ENCODE peak calls at places on chromosomes 12 and 14, in ten cellular contexts. N is lower lobe of right lung, B is upper lobe of right lung, U is WERI-Rb-1, J is substantia nigra, O is GM23248, E is fibroblast of lung, Q is transverse colon, I is neuronal stem cell, A is heart right ventricle. S is an unnamed sample.

GRCh38 chr14:67674480-67675218 is at the start of gene VTI1B:
- DNase-seq in N (peak), B (peak), U (peak), J (peak), O (peak), E (peak), Q (peak), I (peak), A (peak), S (peak)

GRCh38 chr12:127966331-127966730 is 300.6 kb upstream of the TMEM132C start:
- DNase-seq in N (no peak), B (no peak), U (no peak), J (no peak), O (no peak), E (no peak), Q (no peak), I (no peak), A (no peak), S (no peak)

GRCh38 chr12:4169522-4169921 is 104.0 kb upstream of the CCND2 start:
- DNase-seq in N (no peak), B (no peak), U (no peak), J (no peak), O (no peak), E (no peak), Q (no peak), I (no peak), A (no peak), S (no peak)

GRCh38 chr12:66482880-66483279 is 180.6 kb downstream of the HELB start:
- DNase-seq in N (no peak), B (no peak), U (no peak), J (no peak), O (no peak), E (no peak), Q (no peak), I (no peak), A (no peak), S (no peak)

GRCh38 chr14:24463806-24464785 is 21.5 kb upstream of the SDR39U1 start:
- DNase-seq in N (no peak), B (no peak), U (no peak), J (no peak), O (no peak), E (no peak), Q (no peak), I (no peak), A (no peak), S (no peak)

GRCh38 chr12:8453796-8454195 is 2.0 kb upstream of the CLEC6A start:
- DNase-seq in N (no peak), B (no peak), U (no peak), J (no peak), O (no peak), E (no peak), Q (no peak), I (no peak), A (no peak), S (no peak)

GRCh38 chr14:95307402-95308041 is 12.2 kb downstream of the CLMN start:
- DNase-seq in N (peak), B (peak), U (no peak), J (no peak), O (no peak), E (peak), Q (no peak), I (no peak), A (no peak), S (no peak)

GRCh38 chr12:121430821-121431415 is 31.0 kb downstream of the RNF34 start:
- DNase-seq in N (no peak), B (no peak), U (no peak), J (no peak), O (no peak), E (no peak), Q (no peak), I (no peak), A (no peak), S (no peak)

GRCh38 chr12:39427360-39427808 is 15.5 kb downstream of the KIF21A start:
- DNase-seq in N (no peak), B (no peak), U (no peak), J (no peak), O (no peak), E (peak), Q (no peak), I (no peak), A (no peak), S (no peak)

GRCh38 chr14:73245401-73246325 is 8.4 kb downstream of the PAPLN start:
- DNase-seq in N (peak), B (peak), U (no peak), J (no peak), O (no peak), E (no peak), Q (peak), I (no peak), A (peak), S (peak)

GRCh38 chr12:7197846-7198245 is 8.4 kb downstream of the PEX5 start:
- DNase-seq in N (no peak), B (no peak), U (no peak), J (no peak), O (no peak), E (no peak), Q (no peak), I (no peak), A (no peak), S (no peak)

GRCh38 chr12:103075848-103076247 is 118.4 kb downstream of the ASCL1 start:
- DNase-seq in N (no peak), B (no peak), U (no peak), J (no peak), O (no peak), E (no peak), Q (no peak), I (no peak), A (no peak), S (no peak)

GRCh38 chr14:100577321-100577985 is 9.8 kb downstream of the BEGAIN start:
- DNase-seq in N (peak), B (peak), U (no peak), J (no peak), O (no peak), E (no peak), Q (no peak), I (no peak), A (no peak), S (peak)

GRCh38 chr12:123163227-123163626 is 12.3 kb upstream of the PITPNM2 start:
- DNase-seq in N (no peak), B (no peak), U (no peak), J (no peak), O (no peak), E (no peak), Q (no peak), I (no peak), A (no peak), S (no peak)

GRCh38 chr12:7046383-7047143 is 14.0 kb upstream of the C1S start:
- DNase-seq in N (no peak), B (no peak), U (no peak), J (no peak), O (no peak), E (no peak), Q (no peak), I (no peak), A (no peak), S (no peak)

GRCh38 chr12:66149702-66150398 is 19.3 kb upstream of the LLPH start:
- DNase-seq in N (peak), B (no peak), U (no peak), J (no peak), O (no peak), E (no peak), Q (peak), I (no peak), A (no peak), S (no peak)

GRCh38 chr12:32336261-32336660 is 63.1 kb upstream of the FGD4 start:
- DNase-seq in N (no peak), B (no peak), U (no peak), J (no peak), O (peak), E (peak), Q (no peak), I (no peak), A (no peak), S (no peak)

GRCh38 chr14:61588419-61588901 is 106.9 kb upstream of the HIF1A start:
- DNase-seq in N (no peak), B (no peak), U (no peak), J (no peak), O (peak), E (peak), Q (no peak), I (no peak), A (no peak), S (no peak)

GRCh38 chr14:65650843-65651242 is 238.3 kb downstream of the FUT8 start:
- DNase-seq in N (no peak), B (no peak), U (no peak), J (no peak), O (no peak), E (no peak), Q (no peak), I (no peak), A (no peak), S (no peak)

GRCh38 chr12:57027011-57027804 is 10.9 kb upstream of the TAC3 start:
- DNase-seq in N (no peak), B (no peak), U (peak), J (no peak), O (no peak), E (no peak), Q (no peak), I (no peak), A (no peak), S (no peak)

GRCh38 chr12:56216461-56216860 is 5.3 kb downstream of the RNF41 start:
- DNase-seq in N (no peak), B (no peak), U (no peak), J (no peak), O (no peak), E (no peak), Q (no peak), I (no peak), A (no peak), S (no peak)

GRCh38 chr12:103676863-103677262 is 89.8 kb downstream of the STAB2 start:
- DNase-seq in N (no peak), B (no peak), U (no peak), J (no peak), O (no peak), E (no peak), Q (peak), I (no peak), A (no peak), S (no peak)

GRCh38 chr14:71472281-71472960 is 459.8 kb upstream of the RGS6 start:
- DNase-seq in N (no peak), B (no peak), U (no peak), J (no peak), O (peak), E (peak), Q (no peak), I (no peak), A (no peak), S (no peak)

GRCh38 chr12:54012631-54013398 is 4.0 kb downstream of the HOXC8 start:
- DNase-seq in N (no peak), B (no peak), U (no peak), J (no peak), O (no peak), E (no peak), Q (no peak), I (no peak), A (no peak), S (peak)

GRCh38 chr14:105839425-105840265 is 313.3 kb downstream of the TMEM121 start:
- DNase-seq in N (no peak), B (peak), U (no peak), J (no peak), O (no peak), E (no peak), Q (no peak), I (no peak), A (no peak), S (no peak)

GRCh38 chr14:75322746-75323145 is 44.1 kb downstream of the FOS start:
- DNase-seq in N (no peak), B (no peak), U (no peak), J (no peak), O (no peak), E (no peak), Q (no peak), I (no peak), A (no peak), S (no peak)

GRCh38 chr14:54686219-54686870 is 119.4 kb downstream of the SAMD4A start:
- DNase-seq in N (no peak), B (no peak), U (no peak), J (no peak), O (peak), E (peak), Q (no peak), I (no peak), A (peak), S (peak)

GRCh38 chr14:50110323-50111037 is 5.9 kb downstream of the VCPKMT start:
- DNase-seq in N (no peak), B (no peak), U (no peak), J (no peak), O (no peak), E (no peak), Q (no peak), I (no peak), A (no peak), S (no peak)

GRCh38 chr14:50109342-50109741 is 7.0 kb downstream of the VCPKMT start:
- DNase-seq in N (no peak), B (no peak), U (no peak), J (no peak), O (peak), E (peak), Q (no peak), I (no peak), A (no peak), S (no peak)

GRCh38 chr14:50103558-50103957 is 12.8 kb downstream of the VCPKMT start:
- DNase-seq in N (no peak), B (no peak), U (no peak), J (no peak), O (no peak), E (peak), Q (no peak), I (no peak), A (no peak), S (no peak)

GRCh38 chr14:50106178-50106577 is 10.2 kb downstream of the VCPKMT start:
- DNase-seq in N (no peak), B (no peak), U (no peak), J (no peak), O (peak), E (no peak), Q (no peak), I (no peak), A (no peak), S (no peak)

DNA sequence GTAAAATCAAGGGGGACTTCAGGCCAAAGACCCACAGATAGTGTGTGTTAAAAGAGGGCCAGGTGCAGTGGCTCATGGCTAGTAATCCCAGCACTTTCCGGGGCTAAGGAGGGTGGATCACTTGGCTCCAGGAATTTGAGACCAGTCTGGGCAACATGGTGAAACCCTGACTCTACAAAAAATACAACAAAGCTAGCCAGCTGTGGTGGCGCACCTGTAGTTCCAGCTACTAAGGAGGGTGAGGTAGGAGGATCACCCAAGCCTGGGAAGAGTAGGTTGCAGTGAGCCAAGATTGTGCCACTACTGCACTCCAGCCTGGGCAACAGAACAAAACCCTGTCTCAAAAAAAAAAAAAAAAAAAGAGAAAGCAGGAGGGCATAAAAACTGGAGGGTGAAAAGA is 8.5 kb downstream of the VCPKMT start:
- DNase-seq in N (no peak), B (no peak), U (no peak), J (no peak), O (no peak), E (no peak), Q (no peak), I (no peak), A (no peak), S (no peak)
- H3K27ac ChIP-seq in N (peak), B (peak), U (no peak), J (no peak), O (no peak), E (no peak), Q (no peak), I (no peak), A (no peak), S (no peak)

GRCh38 chr12:108635997-108636808 is 2.5 kb upstream of the SELPLG start:
- DNase-seq in N (no peak), B (no peak), U (no peak), J (no peak), O (no peak), E (no peak), Q (no peak), I (no peak), A (no peak), S (no peak)
- H3K27ac ChIP-seq in N (peak), B (peak), U (peak), J (no peak), O (no peak), E (no peak), Q (peak), I (no peak), A (no peak), S (no peak)

DNA sequence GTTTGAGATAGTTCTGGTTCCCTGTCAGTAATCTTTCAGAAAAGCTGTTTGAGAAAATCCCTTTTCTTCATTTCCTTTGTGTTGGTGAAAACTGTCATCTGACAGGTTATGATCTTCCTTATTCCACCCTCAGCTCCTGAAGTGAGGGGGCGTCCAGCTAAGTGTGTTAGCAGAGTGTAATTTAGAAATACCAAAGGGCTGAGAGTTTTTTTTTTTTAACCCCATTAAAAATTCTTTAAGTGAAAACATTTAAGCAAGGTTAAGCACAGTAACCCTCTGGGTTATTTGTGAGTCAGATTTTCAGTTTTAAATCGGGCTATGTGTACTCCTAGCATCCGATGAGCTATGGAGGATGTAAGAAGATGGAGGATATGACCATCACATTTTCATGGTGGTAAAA is 196.9 kb upstream of the PRICKLE1 start:
- DNase-seq in N (no peak), B (no peak), U (no peak), J (no peak), O (peak), E (no peak), Q (no peak), I (no peak), A (no peak), S (no peak)
- H3K27ac ChIP-seq in N (no peak), B (no peak), U (no peak), J (no peak), O (no peak), E (no peak), Q (no peak), I (no peak), A (no peak), S (no peak)

DNA sequence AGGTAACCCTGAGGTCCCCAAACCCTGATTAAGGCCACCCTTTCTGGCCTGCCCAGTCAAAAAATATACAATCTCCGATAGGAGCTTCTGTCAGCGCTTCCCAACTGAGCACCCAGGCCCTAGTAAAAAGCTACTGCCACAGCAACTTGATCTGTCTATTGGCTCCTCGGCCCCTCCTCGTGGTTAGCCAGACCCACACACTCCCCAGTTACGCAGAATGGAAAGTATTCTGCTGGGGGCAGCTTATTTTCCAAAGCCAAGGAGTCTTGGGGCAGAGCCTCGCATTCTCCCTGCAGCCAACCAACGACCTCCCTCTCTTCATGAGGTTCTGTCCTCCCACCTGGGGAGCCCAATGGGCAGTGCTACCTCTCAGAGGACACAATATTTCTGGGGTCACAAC is 32.1 kb downstream of the FMNL3 start:
- DNase-seq in N (no peak), B (no peak), U (no peak), J (no peak), O (no peak), E (no peak), Q (no peak), I (no peak), A (no peak), S (no peak)
- H3K27ac ChIP-seq in N (peak), B (peak), U (peak), J (peak), O (peak), E (peak), Q (peak), I (no peak), A (peak), S (no peak)

DNA sequence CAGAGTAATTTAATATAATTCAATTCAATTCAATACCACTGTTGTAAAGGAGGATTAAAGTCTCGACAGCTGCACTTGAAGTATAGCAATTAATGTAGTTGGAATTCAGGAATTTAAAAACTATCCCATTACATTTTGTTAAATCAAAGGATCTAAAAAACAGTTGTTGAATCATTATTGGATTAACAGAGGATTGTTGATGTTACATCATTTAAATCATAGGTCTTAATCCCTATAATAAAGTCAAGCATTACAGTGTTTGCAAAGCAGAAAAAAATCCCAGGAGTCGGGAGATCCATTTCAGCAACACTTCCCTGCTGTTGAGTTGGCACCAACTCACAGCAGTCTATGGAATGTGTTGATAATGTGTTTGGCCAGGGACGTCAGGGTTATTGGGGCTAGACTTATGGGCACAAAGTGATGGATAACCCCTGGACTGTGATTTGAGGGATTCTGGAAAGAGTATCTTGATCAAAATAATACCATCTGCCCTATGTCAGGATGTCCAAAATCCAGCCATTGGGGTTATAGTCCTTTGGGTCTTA is 99.1 kb upstream of the TMTC1 start:
- DNase-seq in N (no peak), B (no peak), U (no peak), J (no peak), O (no peak), E (no peak), Q (no peak), I (no peak), A (no peak), S (no peak)
- H3K27ac ChIP-seq in N (no peak), B (no peak), U (no peak), J (no peak), O (no peak), E (no peak), Q (no peak), I (no peak), A (no peak), S (peak)

GRCh38 chr14:21093769-21094681 is 4.4 kb downstream of the ZNF219 start:
- DNase-seq in N (no peak), B (no peak), U (peak), J (no peak), O (no peak), E (no peak), Q (no peak), I (peak), A (no peak), S (no peak)

GRCh38 chr14:21096889-21097615 is 1.4 kb downstream of the ZNF219 start:
- DNase-seq in N (no peak), B (no peak), U (peak), J (no peak), O (no peak), E (no peak), Q (no peak), I (no peak), A (no peak), S (no peak)

GRCh38 chr14:21097616-21098133 is 780 bp downstream of the ZNF219 start:
- DNase-seq in N (peak), B (no peak), U (peak), J (no peak), O (no peak), E (no peak), Q (peak), I (no peak), A (peak), S (peak)

GRCh38 chr14:21096438-21096837 is 2.0 kb downstream of the ZNF219 start:
- DNase-seq in N (no peak), B (no peak), U (peak), J (no peak), O (no peak), E (no peak), Q (no peak), I (no peak), A (no peak), S (no peak)

DNA sequence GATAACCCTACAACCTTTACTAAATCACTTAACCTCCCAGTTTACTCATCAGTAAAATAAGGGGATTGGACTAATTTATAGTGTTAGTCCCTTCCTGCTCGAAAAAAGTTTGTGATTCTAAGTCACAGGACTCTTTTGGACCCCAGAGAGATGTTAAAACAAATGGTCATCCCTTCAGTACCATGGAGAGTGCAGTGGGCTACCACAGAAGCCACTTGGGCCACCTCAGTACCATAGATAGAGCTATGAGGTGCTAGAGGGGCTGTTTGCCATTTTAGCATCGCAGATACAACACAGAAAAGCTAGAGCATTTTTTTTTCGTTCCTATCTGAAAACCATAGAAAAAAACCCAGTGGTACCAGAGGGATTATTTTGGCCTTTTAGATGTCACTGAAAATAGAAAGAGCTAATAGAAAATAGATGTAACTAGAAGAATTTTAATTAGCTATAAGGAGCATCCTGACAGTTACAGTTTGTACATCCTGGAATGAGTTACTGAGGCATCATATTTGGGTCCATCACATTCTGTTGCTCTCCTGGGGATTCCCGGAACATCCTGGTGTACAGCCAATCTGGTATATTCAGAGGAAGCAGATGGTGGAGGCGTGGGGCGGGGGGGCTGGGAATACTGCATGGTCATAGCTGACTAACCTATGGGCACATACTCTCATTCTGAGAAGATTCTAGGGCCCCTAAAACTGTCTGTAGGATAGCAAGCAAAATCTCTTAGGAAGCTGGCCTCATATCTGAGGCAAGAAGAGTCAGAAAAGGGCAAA is 2.8 kb downstream of the ZNF219 start:
- DNase-seq in N (no peak), B (no peak), U (peak), J (no peak), O (peak), E (peak), Q (no peak), I (no peak), A (peak), S (no peak)
- H3K27ac ChIP-seq in N (peak), B (peak), U (peak), J (no peak), O (peak), E (no peak), Q (peak), I (peak), A (no peak), S (no peak)